ENCODE peak calls at places on chromosomes 5 and 9, in seven cellular contexts. M, T, O, L, S, R and J are unnamed samples. For H3K4me1, the result is how much of the 10 kb centered on the place peaks cover.

GRCh38 chr5:56658972-56659371 is 156.4 kb upstream of the MAP3K1 start:
- DNase-seq in T (peak), M (no peak), O (no peak), R (no peak), S (no peak), L (no peak), J (no peak)

GRCh38 chr5:132283423-132284043 is 10.7 kb upstream of the SLC22A4 start:
- DNase-seq in R (peak), T (no peak), S (no peak), M (peak), O (peak), L (no peak), J (peak)

GRCh38 chr5:111902436-111902835 is 145.4 kb upstream of the NREP start:
- DNase-seq in M (no peak), R (no peak), T (no peak), S (no peak), L (no peak), O (no peak), J (no peak)

GRCh38 chr5:128303593-128303992 is 220.0 kb downstream of the SLC12A2 start:
- DNase-seq in L (no peak), R (no peak), M (no peak), T (no peak), O (no peak), S (no peak), J (no peak)

GRCh38 chr9:12718482-12719026 is 25.4 kb downstream of the TYRP1 start:
- DNase-seq in O (peak), L (peak), R (no peak), S (no peak), T (peak), M (peak), J (no peak)

GRCh38 chr5:135950611-135951010 is 4.2 kb downstream of the LECT2 start:
- DNase-seq in M (peak), S (no peak), L (no peak), T (no peak), R (no peak), O (peak), J (no peak)

GRCh38 chr9:6525326-6526040 is 112.5 kb downstream of the UHRF2 start:
- DNase-seq in S (no peak), T (no peak), L (no peak), M (no peak), O (peak), R (no peak), J (no peak)

GRCh38 chr5:61301820-61302563 is 30.1 kb upstream of the ZSWIM6 start:
- DNase-seq in L (peak), R (peak), M (peak), T (no peak), O (peak), S (no peak), J (peak)

GRCh38 chr5:126339215-126339805 is 83.9 kb upstream of the GRAMD2B start:
- DNase-seq in O (peak), L (peak), S (peak), M (peak), T (peak), R (peak), J (peak)

GRCh38 chr9:101229606-101230005 is 155.2 kb downstream of the BAAT start:
- DNase-seq in R (no peak), O (no peak), L (no peak), M (no peak), T (no peak), S (no peak), J (no peak)

GRCh38 chr5:141681695-141682641 is at the start of gene ARAP3:
- DNase-seq in T (no peak), L (peak), S (no peak), R (peak), M (peak), O (peak), J (peak)

GRCh38 chr5:1536298-1537165 is 12.8 kb upstream of the LPCAT1 start:
- DNase-seq in T (peak), L (no peak), M (no peak), R (no peak), O (peak), S (peak), J (no peak)

GRCh38 chr9:76716270-76716669 is 48.0 kb upstream of the PCA3 start:
- DNase-seq in T (no peak), M (no peak), O (no peak), L (no peak), S (no peak), R (no peak), J (no peak)

GRCh38 chr5:40486437-40487270 is 193.1 kb upstream of the PTGER4 start:
- DNase-seq in S (peak), R (no peak), L (no peak), O (peak), M (no peak), T (peak), J (no peak)

GRCh38 chr5:151678713-151679112 is 8.0 kb downstream of the SPARC start:
- DNase-seq in O (peak), R (no peak), T (no peak), M (no peak), L (no peak), S (no peak), J (no peak)

GRCh38 chr5:151678146-151678545 is 8.6 kb downstream of the SPARC start:
- DNase-seq in L (no peak), S (no peak), O (peak), R (no peak), T (no peak), M (peak), J (no peak)

GRCh38 chr5:151675956-151676712 is 10.6 kb downstream of the SPARC start:
- DNase-seq in M (no peak), T (no peak), R (no peak), O (no peak), L (no peak), S (no peak), J (no peak)

GRCh38 chr5:151675225-151675955 is 11.3 kb downstream of the SPARC start:
- DNase-seq in L (no peak), T (no peak), O (peak), R (no peak), M (peak), S (no peak), J (no peak)

DNA sequence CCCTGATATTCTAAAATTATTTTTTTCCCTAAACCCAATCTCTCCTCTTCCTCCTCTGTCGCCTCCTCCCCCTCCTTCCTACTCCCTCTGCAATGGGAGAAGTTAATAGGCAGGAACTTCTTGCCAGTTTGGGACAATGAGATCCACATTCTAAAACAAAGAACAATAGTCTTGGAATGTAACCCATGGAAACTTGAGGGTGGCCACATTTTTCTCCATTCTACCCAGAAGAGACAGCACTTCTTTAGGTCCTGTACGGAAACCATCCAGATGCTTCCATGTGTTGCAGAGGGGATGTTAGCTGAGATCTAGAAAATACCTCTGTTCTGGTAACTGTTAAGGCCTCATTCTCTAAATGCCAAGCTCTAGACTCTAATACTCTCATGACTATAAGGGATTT is 10.0 kb downstream of the SPARC start:
- DNase-seq in M (peak), T (no peak), O (no peak), L (peak), S (no peak), R (no peak), J (no peak)
- H3K4me1 ChIP-seq in M (half or more), T (under half), O (half or more), L (under half), S (under half), R (under half), J (under half)

DNA sequence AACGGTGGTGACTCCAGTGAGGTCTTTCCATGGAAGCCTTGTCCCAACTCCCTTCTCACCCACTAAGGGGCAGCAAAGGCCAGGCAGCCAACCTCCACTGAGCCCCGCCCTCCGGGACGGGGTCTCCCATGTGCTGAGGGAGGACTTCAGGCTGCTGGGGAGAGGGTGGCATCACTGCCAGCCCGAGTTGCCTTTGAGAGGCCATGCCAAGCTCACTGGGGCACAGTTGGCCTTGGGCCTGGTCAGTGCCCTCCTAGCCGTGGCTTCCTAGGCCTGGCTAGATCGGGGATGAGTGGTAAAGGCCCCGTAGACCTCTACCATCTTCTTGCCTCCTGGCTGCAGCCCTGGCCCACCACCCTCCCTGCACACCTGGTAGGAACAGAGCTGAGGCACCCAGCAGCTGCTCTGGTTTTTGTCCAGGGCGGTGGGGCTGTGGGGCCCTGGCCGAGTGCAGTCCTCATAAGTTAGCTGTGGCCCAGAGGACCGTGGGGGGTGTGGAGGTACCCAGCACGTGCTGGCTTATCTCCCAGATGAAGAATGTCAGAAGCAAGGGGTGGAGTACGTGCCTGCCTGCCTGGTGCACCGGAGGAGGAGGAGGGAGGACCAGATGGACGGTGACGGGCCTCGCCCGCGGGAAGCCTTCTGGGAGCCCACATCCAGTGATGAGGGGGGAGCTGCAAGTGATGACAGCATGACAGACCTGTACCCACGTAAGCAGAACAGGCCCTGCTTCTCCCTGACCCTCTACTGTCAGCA is 3.2 kb downstream of the SURF2 start:
- DNase-seq in L (peak), S (no peak), T (no peak), M (no peak), R (no peak), O (no peak), J (peak)
- H3K4me1 ChIP-seq in L (under half), S (under half), T (under half), M (under half), R (under half), O (under half), J (under half)

GRCh38 chr5:158851488-158851887 is 248.2 kb downstream of the EBF1 start:
- DNase-seq in S (no peak), M (no peak), T (no peak), R (no peak), L (no peak), O (no peak), J (no peak)

GRCh38 chr5:158856295-158856694 is 243.4 kb downstream of the EBF1 start:
- DNase-seq in S (no peak), M (no peak), O (no peak), T (no peak), R (no peak), L (no peak), J (no peak)

GRCh38 chr5:158849219-158849791 is 250.4 kb downstream of the EBF1 start:
- DNase-seq in T (no peak), L (no peak), O (no peak), R (no peak), M (no peak), S (no peak), J (no peak)

GRCh38 chr5:158855510-158855909 is 244.2 kb downstream of the EBF1 start:
- DNase-seq in L (no peak), T (no peak), S (no peak), O (no peak), R (no peak), M (no peak), J (no peak)

GRCh38 chr5:158852622-158853021 is 247.1 kb downstream of the EBF1 start:
- DNase-seq in R (no peak), L (no peak), M (no peak), O (no peak), T (peak), S (no peak), J (no peak)
- H3K4me1 ChIP-seq in R (under half), L (under half), M (under half), O (under half), T (under half), S (under half), J (under half)

DNA sequence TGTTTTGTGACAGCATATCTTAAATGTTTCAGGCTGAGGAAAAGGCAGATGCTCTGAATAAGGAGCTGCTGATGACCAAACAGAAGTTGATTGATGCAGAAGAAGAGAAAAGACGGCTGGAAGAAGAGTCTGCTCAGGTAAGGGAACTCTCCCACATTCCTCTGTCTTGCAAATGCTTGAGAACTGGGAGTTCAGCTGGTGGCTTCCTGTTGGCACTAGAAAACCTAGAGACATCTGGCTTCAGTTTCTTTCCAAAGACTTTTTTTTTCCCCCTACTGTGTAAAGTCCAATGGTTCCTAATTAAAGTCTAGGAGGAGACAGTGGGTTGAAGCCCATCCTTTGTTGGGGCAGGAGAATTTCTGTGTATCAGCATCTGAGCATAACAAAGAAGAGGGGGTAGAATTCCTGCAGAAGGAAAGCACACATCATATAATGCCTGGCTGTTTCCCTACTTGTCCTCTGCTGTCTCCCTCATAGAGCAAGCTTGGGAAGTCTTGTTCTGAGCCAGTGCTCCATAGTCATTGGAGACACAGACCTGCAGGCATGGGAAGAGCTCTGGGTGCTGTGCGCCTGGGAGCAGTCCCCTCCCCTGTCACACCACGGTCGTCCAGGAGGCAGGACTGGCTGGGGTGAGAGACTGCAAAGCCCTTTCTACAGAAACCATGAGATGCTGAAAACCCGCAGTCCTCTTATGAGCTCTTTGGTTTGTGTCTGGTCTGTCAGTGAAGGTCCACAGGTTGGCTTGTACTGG is 64.4 kb downstream of the GPR21 start:
- DNase-seq in M (no peak), S (no peak), R (no peak), T (no peak), L (no peak), O (no peak), J (no peak)
- H3K4me1 ChIP-seq in M (under half), S (under half), R (under half), T (under half), L (under half), O (under half), J (under half)

DNA sequence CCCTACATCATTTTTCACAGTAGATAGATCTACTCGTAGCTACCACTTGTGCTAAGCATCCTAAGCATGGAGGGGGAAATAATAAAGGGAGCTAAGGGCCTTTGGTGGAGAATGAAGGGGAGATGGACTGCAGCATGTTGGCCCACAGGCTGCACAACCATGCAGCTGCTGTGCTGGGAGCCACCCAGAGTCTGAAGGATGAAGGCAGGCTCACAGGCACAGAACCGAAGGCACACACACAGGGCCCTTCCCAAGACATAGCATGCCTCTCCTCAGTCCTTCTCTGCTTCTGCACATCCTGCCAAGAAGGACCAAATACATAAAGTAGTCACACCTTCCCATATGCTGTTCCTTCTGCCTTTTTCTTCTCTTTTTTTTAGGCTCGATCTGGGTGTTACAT is 6.6 kb downstream of the FAM193B start:
- DNase-seq in O (no peak), T (no peak), L (no peak), S (no peak), R (no peak), M (peak), J (no peak)
- H3K4me1 ChIP-seq in O (under half), T (under half), L (under half), S (under half), R (half or more), M (under half), J (half or more)

DNA sequence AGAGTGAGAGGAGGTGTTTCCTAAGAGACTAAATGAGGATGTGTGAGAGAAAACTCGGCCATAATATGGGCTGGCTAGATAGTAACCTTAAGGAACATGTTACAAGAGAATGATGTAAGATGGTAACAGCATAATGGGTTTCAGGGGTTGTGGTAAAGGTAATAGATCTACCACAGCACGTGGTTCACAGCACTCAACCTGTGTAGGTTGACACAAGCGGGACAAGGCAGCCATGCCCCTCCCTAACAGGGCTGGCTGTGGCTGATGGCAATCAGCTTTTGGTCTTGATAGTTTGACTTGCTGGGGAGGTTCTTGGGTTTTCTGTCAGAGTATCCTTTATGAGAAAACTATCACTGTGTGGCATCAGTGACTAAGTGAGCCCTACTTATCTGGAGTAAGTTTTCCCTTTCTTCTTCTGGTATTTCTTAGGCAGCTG is 138.6 kb downstream of the TRIO start:
- DNase-seq in T (no peak), M (no peak), S (no peak), R (no peak), L (no peak), O (no peak), J (no peak)
- H3K4me1 ChIP-seq in T (under half), M (under half), S (under half), R (under half), L (under half), O (under half), J (under half)

DNA sequence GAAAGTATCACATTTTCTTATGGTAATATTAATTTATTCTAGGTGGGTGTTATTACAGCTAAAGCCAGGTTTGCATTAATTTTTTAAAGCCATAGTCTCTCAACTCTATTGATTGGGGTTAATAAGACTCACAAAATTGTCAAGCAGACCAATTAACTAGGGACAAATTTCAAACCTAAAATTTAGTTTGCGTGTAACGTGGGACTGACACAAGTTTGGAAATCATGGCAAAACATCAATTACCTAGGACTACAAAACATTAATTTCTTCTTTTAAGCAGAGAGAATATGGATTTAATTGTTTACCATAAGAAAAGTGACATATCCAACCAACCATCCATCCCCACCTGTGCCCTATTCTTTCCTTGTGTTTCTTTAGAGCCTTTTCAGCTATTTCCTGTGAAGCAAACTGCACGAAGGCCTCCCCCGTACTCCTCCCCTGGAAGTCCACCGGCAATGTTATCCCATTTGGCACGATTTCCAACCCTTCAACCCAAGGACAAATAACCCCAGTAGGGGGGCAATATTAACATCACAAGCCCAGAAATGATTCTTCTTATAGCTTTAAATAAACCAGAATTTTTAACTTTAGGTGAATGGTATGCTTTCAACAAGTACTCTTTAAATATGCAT is 4.4 kb downstream of the HNRNPH1 start:
- DNase-seq in M (no peak), T (no peak), L (no peak), O (no peak), S (no peak), R (no peak), J (no peak)
- H3K4me1 ChIP-seq in M (under half), T (under half), L (under half), O (under half), S (half or more), R (half or more), J (under half)

DNA sequence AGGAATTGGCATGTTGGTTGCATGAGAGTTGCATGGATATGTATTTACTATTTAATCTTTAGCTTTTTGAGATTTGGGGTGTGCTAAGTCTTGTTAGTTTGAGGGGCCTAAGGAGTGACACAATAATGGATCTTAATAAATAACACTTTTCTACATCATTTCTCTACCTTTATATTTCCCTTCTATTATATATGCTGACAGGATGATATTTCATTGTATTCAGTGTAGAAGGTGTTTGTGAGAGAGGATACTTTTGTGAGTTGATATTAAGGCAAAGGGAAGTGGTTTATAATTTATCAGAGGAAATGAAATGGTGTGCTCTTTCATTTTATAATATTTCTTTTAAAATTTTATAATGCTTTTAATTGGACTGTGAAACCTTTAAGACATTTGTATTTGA is 55.0 kb downstream of the PIK3R1 start:
- DNase-seq in S (no peak), T (no peak), R (no peak), O (no peak), M (no peak), L (no peak), J (no peak)
- H3K4me1 ChIP-seq in S (half or more), T (under half), R (under half), O (under half), M (under half), L (under half), J (under half)

DNA sequence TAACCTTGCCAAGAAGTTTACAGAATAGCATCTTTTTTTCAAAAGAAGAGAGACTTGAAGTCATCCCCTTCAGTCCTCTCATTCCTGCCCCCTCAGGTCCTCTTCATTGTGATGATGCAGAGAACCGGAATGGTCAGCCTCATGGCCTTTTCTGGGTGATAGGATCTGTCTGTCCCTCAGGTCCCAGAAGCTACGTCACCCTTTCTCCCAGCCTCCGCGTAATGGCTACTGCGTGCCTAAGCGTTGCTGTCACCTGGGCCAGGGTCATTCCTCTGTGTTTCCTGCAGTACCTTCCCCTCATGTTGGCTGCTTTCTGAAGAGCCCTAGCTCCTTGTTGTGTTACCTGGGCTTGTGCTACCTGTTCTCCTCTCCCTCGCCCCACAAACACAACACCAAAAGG is 4.7 kb downstream of the PIK3R1 start:
- DNase-seq in L (no peak), R (no peak), S (no peak), M (no peak), O (no peak), T (no peak), J (no peak)
- H3K4me1 ChIP-seq in L (under half), R (under half), S (half or more), M (under half), O (under half), T (under half), J (under half)

GRCh38 chr9:135100241-135101067 is 13.0 kb downstream of the OLFM1 start:
- DNase-seq in R (no peak), S (no peak), O (no peak), L (peak), T (no peak), M (no peak), J (no peak)
- H3K4me1 ChIP-seq in R (under half), S (under half), O (under half), L (under half), T (under half), M (under half), J (under half)